ENCODE peak calls at places on chromosomes 5 and 9, in six cellular contexts. Z, Y, C, Q, W and K are unnamed samples.

GRCh38 chr5:35281613-35282012 is 51.3 kb upstream of the PRLR start:
- DNase-seq in Z (no peak), Y (no peak), C (no peak), Q (no peak), W (no peak), K (no peak)

GRCh38 chr9:133873006-133873780 is 118.9 kb downstream of the VAV2 start:
- DNase-seq in Z (no peak), Y (no peak), C (no peak), Q (no peak), W (no peak), K (no peak)

GRCh38 chr5:68533571-68534051 is 318.1 kb downstream of the PIK3R1 start:
- DNase-seq in Z (no peak), Y (no peak), C (no peak), Q (no peak), W (no peak), K (no peak)

GRCh38 chr5:14264605-14265316 is 121.6 kb downstream of the TRIO start:
- DNase-seq in Z (peak; percentile 92), Y (peak; percentile 96), C (peak; percentile 78), Q (peak; percentile 94), W (peak; percentile 97), K (peak; percentile 97)

GRCh38 chr5:14506661-14507060 is 74.9 kb upstream of the OTULINL start:
- DNase-seq in Z (no peak), Y (no peak), C (no peak), Q (no peak), W (no peak), K (no peak)

GRCh38 chr9:123360161-123361085 is 4.4 kb downstream of the CRB2 start:
- DNase-seq in Z (no peak), Y (no peak), C (peak; percentile 90), Q (no peak), W (no peak), K (no peak)

GRCh38 chr5:100464418-100464817 is 70.8 kb upstream of the FAM174A start:
- DNase-seq in Z (no peak), Y (no peak), C (no peak), Q (peak; percentile 71), W (no peak), K (no peak)

GRCh38 chr9:80701061-80701460 is 988.3 kb downstream of the TLE1 start:
- DNase-seq in Z (no peak), Y (no peak), C (no peak), Q (peak; percentile 8), W (no peak), K (no peak)

GRCh38 chr5:149288437-149288836 is 16.8 kb downstream of the AFAP1L1 start:
- DNase-seq in Z (peak; percentile 80), Y (no peak), C (no peak), Q (no peak), W (no peak), K (no peak)

GRCh38 chr9:89555426-89556375 is 49.1 kb upstream of the GADD45G start:
- DNase-seq in Z (no peak), Y (peak; percentile 83), C (no peak), Q (no peak), W (no peak), K (no peak)

GRCh38 chr9:115241641-115242040 is 123.7 kb upstream of the TNC start:
- DNase-seq in Z (no peak), Y (no peak), C (no peak), Q (no peak), W (no peak), K (no peak)

GRCh38 chr5:17018871-17019270 is 82.8 kb upstream of the MYO10 start:
- DNase-seq in Z (no peak), Y (no peak), C (no peak), Q (no peak), W (no peak), K (no peak)

GRCh38 chr9:121048618-121049017 is 1.5 kb downstream of the C5 start:
- DNase-seq in Z (no peak), Y (no peak), C (no peak), Q (peak; percentile 57), W (no peak), K (no peak)

GRCh38 chr5:115636008-115636407 is 10.2 kb upstream of the TMED7 start:
- DNase-seq in Z (no peak), Y (no peak), C (no peak), Q (no peak), W (no peak), K (no peak)

DNA sequence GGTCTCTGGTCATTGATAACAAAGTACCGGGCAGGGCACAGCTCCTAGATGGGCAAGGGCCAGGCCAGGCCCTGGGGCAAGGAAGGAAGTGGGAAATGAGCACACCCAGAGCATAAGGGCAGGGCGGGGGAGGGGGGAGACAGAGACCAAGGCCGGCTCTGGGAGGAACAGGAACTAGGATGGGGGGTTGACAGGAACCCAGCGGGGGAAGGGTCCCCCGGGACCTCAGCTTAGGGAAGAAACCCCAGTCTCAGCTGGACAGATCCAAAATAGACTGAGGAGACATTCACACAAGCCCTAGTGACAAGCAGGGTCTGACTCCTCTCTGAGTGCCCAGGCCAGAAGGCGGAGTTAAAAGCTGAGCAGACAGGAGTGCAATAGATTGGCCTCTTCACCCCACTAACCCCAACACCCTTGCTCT is 731 bp downstream of the ATOSB start:
- DNase-seq in Z (peak; percentile 80), Y (peak; percentile 91), C (no peak), Q (no peak), W (peak; percentile 82), K (no peak)
- H3K27ac ChIP-seq in Z (peak overlapping the region; percentile 81), Y (peak overlapping the region; percentile 87), C (peak overlapping the region; percentile 56), Q (peak overlapping the region; percentile 85), W (peak overlapping the region; percentile 93), K (peak overlapping the region; percentile 98)

GRCh38 chr5:163459888-163460561 is at the start of gene NUDCD2:
- DNase-seq in Z (peak; percentile 94), Y (peak; percentile 99), C (peak; percentile 98), Q (peak; percentile 99), W (peak; percentile 98), K (peak; percentile 95)
- TF ChIP-seq POLR2A in Z (peak; percentile 17), Y (peak; percentile 74), C (peak; percentile 95), Q (peak; percentile 82), W (peak; percentile 78), K (peak; percentile 92)

GRCh38 chr5:27523629-27524028 is 485.2 kb upstream of the CDH9 start:
- DNase-seq in Z (no peak), Y (no peak), C (no peak), Q (no peak), W (no peak), K (peak; percentile 69)
- H3K27ac ChIP-seq in Z (no peak overlapping the region), Y (no peak overlapping the region), C (no peak overlapping the region), Q (no peak overlapping the region), W (no peak overlapping the region), K (no peak overlapping the region)

GRCh38 chr9:136947955-136948510 is 3.0 kb downstream of the C8G start:
- DNase-seq in Z (peak; percentile 73), Y (peak; percentile 85), C (peak; percentile 64), Q (peak; percentile 4), W (peak; percentile 62), K (peak; percentile 72)

GRCh38 chr9:136945333-136946227 is 537 bp downstream of the C8G start:
- DNase-seq in Z (no peak), Y (peak; percentile 87), C (peak; percentile 31), Q (no peak), W (peak; percentile 68), K (no peak)

GRCh38 chr9:136946228-136946892 is 1.3 kb downstream of the C8G start:
- DNase-seq in Z (no peak), Y (peak; percentile 81), C (no peak), Q (no peak), W (peak; percentile 68), K (no peak)

GRCh38 chr9:136949239-136949816 is 2.7 kb upstream of the LCN12 start:
- DNase-seq in Z (no peak), Y (peak; percentile 81), C (peak; percentile 49), Q (no peak), W (no peak), K (no peak)

DNA sequence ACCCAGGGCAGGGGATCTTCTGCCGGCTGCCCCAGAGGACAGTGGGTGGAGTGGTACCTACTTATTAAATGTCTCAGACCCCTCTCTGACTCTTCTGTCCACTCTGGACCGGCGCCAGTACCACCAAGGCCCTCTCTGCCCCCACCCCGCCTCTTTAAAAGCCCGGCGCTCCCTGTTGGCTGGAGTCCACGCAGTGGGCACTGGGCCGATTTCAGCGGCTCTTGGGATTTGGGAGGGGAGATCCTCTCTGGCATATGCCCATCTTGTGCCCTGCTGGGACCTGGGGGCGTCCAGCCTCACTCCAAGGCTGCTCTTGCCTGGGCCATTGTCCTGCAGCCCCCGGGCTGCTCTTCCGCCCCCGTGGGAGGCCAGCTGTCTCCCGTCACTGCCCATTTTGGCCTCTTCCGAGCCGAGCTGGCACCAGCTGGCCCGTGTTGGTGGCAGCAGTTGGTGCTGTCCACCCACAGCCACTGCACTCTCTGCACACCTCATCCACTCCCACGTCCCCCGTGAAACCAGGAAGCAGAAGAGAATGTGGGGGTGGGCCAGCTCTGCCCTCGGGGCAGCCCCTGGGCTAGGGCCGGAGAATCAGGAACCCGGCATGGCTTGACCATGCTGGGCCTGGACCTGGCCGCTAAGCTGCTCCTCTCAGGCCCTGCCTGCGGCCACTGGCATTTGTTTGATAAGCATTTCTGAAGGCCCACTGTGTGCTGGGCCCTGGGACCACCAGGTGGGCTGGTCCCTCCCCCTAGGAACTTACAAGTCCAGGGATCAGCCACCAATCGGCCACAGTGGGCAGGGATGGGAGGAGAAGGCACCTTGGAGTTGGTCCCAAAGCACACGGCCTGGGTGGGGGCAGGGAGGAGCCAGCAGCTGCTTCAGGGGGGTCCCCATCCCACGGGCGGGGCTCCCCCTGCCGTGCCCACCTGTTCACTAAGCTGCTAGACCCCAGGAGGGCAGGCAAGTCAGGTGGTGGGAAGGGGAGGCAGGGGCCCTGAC is 2.1 kb downstream of the C8G start:
- DNase-seq in Z (no peak), Y (peak; percentile 80), C (no peak), Q (no peak), W (peak; percentile 68), K (no peak)
- TF ChIP-seq POLR2A in Z (no peak), Y (no peak), C (no peak), Q (no peak), W (no peak), K (no peak)

GRCh38 chr5:108728566-108729305 is 19.0 kb upstream of the FER start:
- DNase-seq in Z (no peak), Y (no peak), C (no peak), Q (no peak), W (no peak), K (no peak)
- H3K27ac ChIP-seq in Z (peak overlapping the region; percentile 93), Y (peak overlapping the region; percentile 98), C (no peak overlapping the region), Q (peak overlapping the region; percentile 8), W (peak overlapping the region; percentile 88), K (peak overlapping the region; percentile 95)

GRCh38 chr9:78306222-78307076 is 9.5 kb downstream of the PSAT1 start:
- DNase-seq in Z (no peak), Y (no peak), C (no peak), Q (no peak), W (no peak), K (no peak)
- TF ChIP-seq POLR2A in Z (no peak), Y (no peak), C (no peak), Q (no peak), W (no peak), K (no peak)